ENCODE peak calls at places on chromosomes 7 and 10, in six cellular contexts. One of them, this sample, is unnamed.

GRCh38 chr7:42511027-42511426 is 274.0 kb upstream of the GLI3 start:
- DNase-seq in NCI-H774: no peak
- DNase-seq in AG20443: no peak
- DNase-seq in AG09309: no peak
- DNase-seq in NCI-H1417 treated with DMSO at 0.1 percent for 48 hours: no peak
- DNase-seq in coronary artery: no peak
- DNase-seq in this sample: no peak

GRCh38 chr7:7686806-7687205 is 31.6 kb downstream of the RPA3 start:
- DNase-seq in NCI-H774: no peak
- DNase-seq in AG20443: no peak
- DNase-seq in AG09309: no peak
- DNase-seq in NCI-H1417 treated with DMSO at 0.1 percent for 48 hours: no peak
- DNase-seq in coronary artery: no peak
- DNase-seq in this sample: no peak

GRCh38 chr7:137891016-137891655 is 44.4 kb upstream of the DGKI start:
- DNase-seq in NCI-H774: no peak
- DNase-seq in AG20443: no peak
- DNase-seq in AG09309: no peak
- DNase-seq in NCI-H1417 treated with DMSO at 0.1 percent for 48 hours: no peak
- DNase-seq in coronary artery: no peak
- DNase-seq in this sample: no peak

GRCh38 chr10:15313034-15313433 is 58.1 kb downstream of the FAM171A1 start:
- DNase-seq in NCI-H774: no peak
- DNase-seq in AG20443: peak; percentile 24
- DNase-seq in AG09309: no peak
- DNase-seq in NCI-H1417 treated with DMSO at 0.1 percent for 48 hours: no peak
- DNase-seq in coronary artery: no peak
- DNase-seq in this sample: no peak

GRCh38 chr7:137990251-137990901 is 11.5 kb downstream of the CREB3L2 start:
- DNase-seq in NCI-H774: no peak
- DNase-seq in AG20443: peak; percentile 46
- DNase-seq in AG09309: peak; percentile 89
- DNase-seq in NCI-H1417 treated with DMSO at 0.1 percent for 48 hours: no peak
- DNase-seq in coronary artery: no peak
- DNase-seq in this sample: no peak

GRCh38 chr7:47253650-47254080 is 328.2 kb downstream of the TNS3 start:
- DNase-seq in NCI-H774: no peak
- DNase-seq in AG20443: peak; percentile 84
- DNase-seq in AG09309: peak; percentile 17
- DNase-seq in NCI-H1417 treated with DMSO at 0.1 percent for 48 hours: no peak
- DNase-seq in coronary artery: no peak
- DNase-seq in this sample: no peak

GRCh38 chr7:150940446-150941102 is 37.5 kb downstream of the KCNH2 start:
- DNase-seq in NCI-H774: no peak
- DNase-seq in AG20443: no peak
- DNase-seq in AG09309: no peak
- DNase-seq in NCI-H1417 treated with DMSO at 0.1 percent for 48 hours: no peak
- DNase-seq in coronary artery: no peak
- DNase-seq in this sample: no peak

GRCh38 chr7:50069613-50070012 is 23.4 kb downstream of the ZPBP start:
- DNase-seq in NCI-H774: no peak
- DNase-seq in AG20443: peak; percentile 53
- DNase-seq in AG09309: no peak
- DNase-seq in NCI-H1417 treated with DMSO at 0.1 percent for 48 hours: no peak
- DNase-seq in coronary artery: no peak
- DNase-seq in this sample: no peak

GRCh38 chr7:71633571-71634008 is 501.6 kb downstream of the GALNT17 start:
- DNase-seq in NCI-H774: no peak
- DNase-seq in AG20443: peak; percentile 80
- DNase-seq in AG09309: peak; percentile 3
- DNase-seq in NCI-H1417 treated with DMSO at 0.1 percent for 48 hours: no peak
- DNase-seq in coronary artery: peak; percentile 58
- DNase-seq in this sample: no peak

GRCh38 chr10:11511325-11511724 is 100.1 kb downstream of the USP6NL start:
- DNase-seq in NCI-H774: no peak
- DNase-seq in AG20443: no peak
- DNase-seq in AG09309: no peak
- DNase-seq in NCI-H1417 treated with DMSO at 0.1 percent for 48 hours: no peak
- DNase-seq in coronary artery: no peak
- DNase-seq in this sample: no peak

GRCh38 chr10:72063703-72064391 is 24.5 kb downstream of the SPOCK2 start:
- DNase-seq in NCI-H774: no peak
- DNase-seq in AG20443: no peak
- DNase-seq in AG09309: no peak
- DNase-seq in NCI-H1417 treated with DMSO at 0.1 percent for 48 hours: no peak
- DNase-seq in coronary artery: no peak
- DNase-seq in this sample: no peak

GRCh38 chr7:2821842-2822507 is 22.1 kb downstream of the GNA12 start:
- DNase-seq in NCI-H774: no peak
- DNase-seq in AG20443: peak; percentile 82
- DNase-seq in AG09309: peak; percentile 59
- DNase-seq in NCI-H1417 treated with DMSO at 0.1 percent for 48 hours: no peak
- DNase-seq in coronary artery: no peak
- DNase-seq in this sample: no peak

GRCh38 chr10:44471410-44471809 is 86.5 kb upstream of the CXCL12 start:
- DNase-seq in NCI-H774: no peak
- DNase-seq in AG20443: no peak
- DNase-seq in AG09309: no peak
- DNase-seq in NCI-H1417 treated with DMSO at 0.1 percent for 48 hours: no peak
- DNase-seq in coronary artery: no peak
- DNase-seq in this sample: no peak

GRCh38 chr7:133053321-133053891 is 28.5 kb downstream of the CHCHD3 start:
- DNase-seq in NCI-H774: no peak
- DNase-seq in AG20443: peak; percentile 90
- DNase-seq in AG09309: peak; percentile 76
- DNase-seq in NCI-H1417 treated with DMSO at 0.1 percent for 48 hours: no peak
- DNase-seq in coronary artery: no peak
- DNase-seq in this sample: no peak

GRCh38 chr10:63497321-63497720 is 23.9 kb upstream of the REEP3 start:
- DNase-seq in NCI-H774: no peak
- DNase-seq in AG20443: no peak
- DNase-seq in AG09309: no peak
- DNase-seq in NCI-H1417 treated with DMSO at 0.1 percent for 48 hours: no peak
- DNase-seq in coronary artery: no peak
- DNase-seq in this sample: no peak

GRCh38 chr7:35993663-35994622 is 159.1 kb upstream of the EEPD1 start:
- DNase-seq in NCI-H774: no peak
- DNase-seq in AG20443: no peak
- DNase-seq in AG09309: no peak
- DNase-seq in NCI-H1417 treated with DMSO at 0.1 percent for 48 hours: no peak
- DNase-seq in coronary artery: no peak
- DNase-seq in this sample: no peak

GRCh38 chr7:1210321-1210978 is 22.2 kb upstream of the UNCX start:
- DNase-seq in NCI-H774: no peak
- DNase-seq in AG20443: no peak
- DNase-seq in AG09309: no peak
- DNase-seq in NCI-H1417 treated with DMSO at 0.1 percent for 48 hours: no peak
- DNase-seq in coronary artery: no peak
- DNase-seq in this sample: no peak

GRCh38 chr7:79988642-79989041 is 146.0 kb upstream of the GNAI1 start:
- DNase-seq in NCI-H774: no peak
- DNase-seq in AG20443: no peak
- DNase-seq in AG09309: no peak
- DNase-seq in NCI-H1417 treated with DMSO at 0.1 percent for 48 hours: no peak
- DNase-seq in coronary artery: no peak
- DNase-seq in this sample: no peak

GRCh38 chr10:12484945-12485805 is 135.8 kb downstream of the CAMK1D start:
- DNase-seq in NCI-H774: peak; percentile 53
- DNase-seq in AG20443: no peak
- DNase-seq in AG09309: no peak
- DNase-seq in NCI-H1417 treated with DMSO at 0.1 percent for 48 hours: no peak
- DNase-seq in coronary artery: peak; percentile 82
- DNase-seq in this sample: no peak

GRCh38 chr7:96624954-96625353 is 84.7 kb downstream of the SEM1 start:
- DNase-seq in NCI-H774: no peak
- DNase-seq in AG20443: no peak
- DNase-seq in AG09309: no peak
- DNase-seq in NCI-H1417 treated with DMSO at 0.1 percent for 48 hours: no peak
- DNase-seq in coronary artery: no peak
- DNase-seq in this sample: no peak

GRCh38 chr10:43965033-43965917 is 316.6 kb upstream of the ZNF32 start:
- DNase-seq in NCI-H774: no peak
- DNase-seq in AG20443: peak; percentile 73
- DNase-seq in AG09309: peak; percentile 71
- DNase-seq in NCI-H1417 treated with DMSO at 0.1 percent for 48 hours: no peak
- DNase-seq in coronary artery: peak; percentile 68
- DNase-seq in this sample: no peak

GRCh38 chr7:155979994-155980393 is 167.7 kb upstream of the SHH start:
- DNase-seq in NCI-H774: no peak
- DNase-seq in AG20443: no peak
- DNase-seq in AG09309: no peak
- DNase-seq in NCI-H1417 treated with DMSO at 0.1 percent for 48 hours: no peak
- DNase-seq in coronary artery: peak; percentile 58
- DNase-seq in this sample: no peak

GRCh38 chr10:122352817-122353525 is 21.5 kb upstream of the PLEKHA1 start:
- DNase-seq in NCI-H774: no peak
- DNase-seq in AG20443: no peak
- DNase-seq in AG09309: no peak
- DNase-seq in NCI-H1417 treated with DMSO at 0.1 percent for 48 hours: no peak
- DNase-seq in coronary artery: no peak
- DNase-seq in this sample: no peak

GRCh38 chr10:114632869-114633715 is 25.0 kb downstream of the ABLIM1 start:
- DNase-seq in NCI-H774: no peak
- DNase-seq in AG20443: peak; percentile 80
- DNase-seq in AG09309: peak; percentile 61
- DNase-seq in NCI-H1417 treated with DMSO at 0.1 percent for 48 hours: no peak
- DNase-seq in coronary artery: peak; percentile 86
- DNase-seq in this sample: no peak

GRCh38 chr10:60446855-60447254 is 57.2 kb upstream of the ANK3 start:
- DNase-seq in NCI-H774: no peak
- DNase-seq in AG20443: peak; percentile 17
- DNase-seq in AG09309: no peak
- DNase-seq in NCI-H1417 treated with DMSO at 0.1 percent for 48 hours: no peak
- DNase-seq in coronary artery: no peak
- DNase-seq in this sample: no peak

GRCh38 chr7:55774327-55775050 is 88.1 kb downstream of the SEPTIN14 start:
- DNase-seq in NCI-H774: peak; percentile 63
- DNase-seq in AG20443: no peak
- DNase-seq in AG09309: no peak
- DNase-seq in NCI-H1417 treated with DMSO at 0.1 percent for 48 hours: peak; percentile 97
- DNase-seq in coronary artery: no peak
- DNase-seq in this sample: no peak